ENCODE peak calls at places on chromosome 17, in seven cellular contexts. One of them, this sample, is unnamed.

GRCh38 chr17:42153919-42154491 is 784 bp downstream of the RAB5C start:
- DNase-seq in SK-N-SH: no peak
- DNase-seq in HepG2: peak
- DNase-seq in H1: no peak
- DNase-seq in GM12878: no peak
- DNase-seq in K562: peak
- DNase-seq in GM12892: no peak
- DNase-seq in this sample: no peak

GRCh38 chr17:47733047-47733413 is at the start of gene TBX21:
- DNase-seq in HepG2: peak
- DNase-seq in GM12892: peak
- DNase-seq in K562: peak
- DNase-seq in H1: peak
- DNase-seq in SK-N-SH: peak
- DNase-seq in GM12878: no peak
- DNase-seq in this sample: peak

GRCh38 chr17:63772801-63773271 is 561 bp downstream of the CCDC47 start:
- DNase-seq in K562: peak
- DNase-seq in HepG2: peak
- DNase-seq in H1: no peak
- DNase-seq in GM12878: no peak
- DNase-seq in SK-N-SH: peak
- DNase-seq in GM12892: no peak
- DNase-seq in this sample: no peak

GRCh38 chr17:38704645-38705522 is at the start of gene MLLT6:
- DNase-seq in H1: no peak
- DNase-seq in K562: peak
- DNase-seq in GM12878: no peak
- DNase-seq in HepG2: peak
- DNase-seq in GM12892: peak
- DNase-seq in SK-N-SH: peak
- DNase-seq in this sample: no peak

GRCh38 chr17:35051183-35051578 is 12.3 kb downstream of the RFFL start:
- DNase-seq in HepG2: peak
- DNase-seq in GM12878: no peak
- DNase-seq in GM12892: no peak
- DNase-seq in H1: no peak
- DNase-seq in K562: peak
- DNase-seq in SK-N-SH: no peak
- DNase-seq in this sample: peak

GRCh38 chr17:48505788-48506187 is 25.0 kb downstream of the HOXB1 start:
- DNase-seq in K562: peak
- DNase-seq in H1: no peak
- DNase-seq in GM12892: no peak
- DNase-seq in GM12878: peak
- DNase-seq in HepG2: peak
- DNase-seq in SK-N-SH: no peak
- DNase-seq in this sample: no peak

GRCh38 chr17:66964930-66965800 is 658 bp downstream of the CACNG4 start:
- DNase-seq in GM12878: no peak
- DNase-seq in HepG2: no peak
- DNase-seq in GM12892: no peak
- DNase-seq in H1: peak
- DNase-seq in SK-N-SH: peak
- DNase-seq in K562: no peak
- DNase-seq in this sample: peak

GRCh38 chr17:19361326-19361725 is 1.2 kb downstream of the B9D1 start:
- DNase-seq in K562: peak
- DNase-seq in HepG2: no peak
- DNase-seq in H1: no peak
- DNase-seq in SK-N-SH: no peak
- DNase-seq in GM12892: no peak
- DNase-seq in GM12878: no peak
- DNase-seq in this sample: no peak

GRCh38 chr17:61488878-61489718 is 36.9 kb downstream of the TBX4 start:
- DNase-seq in H1: no peak
- DNase-seq in K562: no peak
- DNase-seq in GM12892: no peak
- DNase-seq in GM12878: no peak
- DNase-seq in SK-N-SH: no peak
- DNase-seq in HepG2: peak
- DNase-seq in this sample: no peak

GRCh38 chr17:4945176-4945943 is 3.0 kb downstream of the PFN1 start:
- DNase-seq in HepG2: peak
- DNase-seq in GM12878: peak
- DNase-seq in H1: peak
- DNase-seq in SK-N-SH: no peak
- DNase-seq in GM12892: no peak
- DNase-seq in K562: peak
- DNase-seq in this sample: no peak

GRCh38 chr17:70525976-70526375 is 356.6 kb downstream of the KCNJ2 start:
- DNase-seq in HepG2: no peak
- DNase-seq in K562: no peak
- DNase-seq in H1: no peak
- DNase-seq in GM12878: no peak
- DNase-seq in GM12892: no peak
- DNase-seq in SK-N-SH: no peak
- DNase-seq in this sample: no peak

GRCh38 chr17:64534187-64534586 is 27.4 kb downstream of the CEP95 start:
- DNase-seq in K562: no peak
- DNase-seq in HepG2: no peak
- DNase-seq in H1: no peak
- DNase-seq in GM12892: no peak
- DNase-seq in SK-N-SH: no peak
- DNase-seq in GM12878: no peak
- DNase-seq in this sample: no peak

GRCh38 chr17:55785181-55785580 is 34.3 kb downstream of the PCTP start:
- DNase-seq in SK-N-SH: no peak
- DNase-seq in GM12892: no peak
- DNase-seq in GM12878: no peak
- DNase-seq in H1: no peak
- DNase-seq in K562: peak
- DNase-seq in HepG2: no peak
- DNase-seq in this sample: no peak

GRCh38 chr17:4230142-4230541 is 33.6 kb downstream of the ANKFY1 start:
- DNase-seq in GM12892: no peak
- DNase-seq in HepG2: no peak
- DNase-seq in GM12878: no peak
- DNase-seq in K562: no peak
- DNase-seq in H1: no peak
- DNase-seq in SK-N-SH: no peak
- DNase-seq in this sample: no peak

GRCh38 chr17:2369039-2369438 is 31.7 kb downstream of the SGSM2 start:
- DNase-seq in HepG2: no peak
- DNase-seq in SK-N-SH: no peak
- DNase-seq in K562: no peak
- DNase-seq in GM12878: no peak
- DNase-seq in GM12892: no peak
- DNase-seq in H1: no peak
- DNase-seq in this sample: no peak

GRCh38 chr17:2370211-2370589 is 30.7 kb downstream of the MNT start:
- DNase-seq in GM12892: no peak
- DNase-seq in SK-N-SH: no peak
- DNase-seq in H1: no peak
- DNase-seq in HepG2: no peak
- DNase-seq in K562: no peak
- DNase-seq in GM12878: no peak
- DNase-seq in this sample: no peak

GRCh38 chr17:2371183-2372130 is 29.4 kb downstream of the MNT start:
- DNase-seq in H1: no peak
- DNase-seq in GM12892: no peak
- DNase-seq in HepG2: no peak
- DNase-seq in SK-N-SH: peak
- DNase-seq in GM12878: no peak
- DNase-seq in K562: no peak
- DNase-seq in this sample: no peak

GRCh38 chr17:2368383-2368782 is 31.1 kb downstream of the SGSM2 start:
- DNase-seq in GM12892: no peak
- DNase-seq in GM12878: no peak
- DNase-seq in K562: no peak
- DNase-seq in HepG2: no peak
- DNase-seq in H1: no peak
- DNase-seq in SK-N-SH: peak
- DNase-seq in this sample: no peak

DNA sequence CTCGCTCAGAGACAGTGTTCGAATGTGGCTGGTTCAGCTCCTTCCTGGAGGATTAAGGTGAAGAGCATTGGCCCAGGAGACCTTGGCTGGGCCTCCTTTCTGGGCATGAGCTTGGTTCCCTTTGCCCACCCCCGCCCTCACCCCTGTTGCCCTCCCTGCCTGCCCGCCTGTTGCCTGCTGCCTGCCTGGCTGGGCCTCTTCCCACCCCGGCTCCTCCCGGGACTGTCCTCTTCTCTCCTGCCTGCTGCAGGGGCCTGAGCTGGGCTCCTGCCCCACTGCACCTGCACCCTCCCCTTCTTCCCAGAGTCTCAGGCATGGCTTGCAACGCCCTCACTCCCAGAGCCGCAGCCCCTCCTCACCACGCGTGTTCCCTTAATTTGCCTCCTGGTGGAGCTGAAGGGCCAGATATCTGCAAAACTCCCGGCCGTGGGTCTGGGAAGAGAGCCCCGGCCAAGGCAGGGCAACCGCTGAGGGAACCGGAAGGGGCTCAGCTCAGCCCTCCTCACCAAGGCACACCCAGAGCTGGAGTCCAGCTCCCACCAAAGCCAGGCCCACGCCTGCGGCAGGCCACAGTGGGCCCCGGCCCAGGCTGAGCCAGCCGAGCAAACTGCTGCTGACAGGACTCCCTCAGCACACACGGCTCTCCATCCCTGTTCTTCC is 31.2 kb downstream of the MNT start:
- DNase-seq in K562: peak
- DNase-seq in SK-N-SH: peak
- DNase-seq in GM12878: no peak
- DNase-seq in H1: peak
- DNase-seq in HepG2: no peak
- DNase-seq in GM12892: no peak
- DNase-seq in this sample: no peak
- TF ChIP-seq TAF1 in K562: no peak
- TF ChIP-seq TAF1 in SK-N-SH: no peak
- TF ChIP-seq TAF1 in GM12878: no peak
- TF ChIP-seq TAF1 in H1: no peak
- TF ChIP-seq TAF1 in HepG2: no peak
- TF ChIP-seq TAF1 in GM12892: no peak
- TF ChIP-seq TAF1 in this sample: no peak

GRCh38 chr17:43528988-43529814 is 16.9 kb downstream of the ETV4 start:
- DNase-seq in GM12878: no peak
- DNase-seq in SK-N-SH: no peak
- DNase-seq in K562: no peak
- DNase-seq in HepG2: no peak
- DNase-seq in GM12892: no peak
- DNase-seq in H1: no peak
- DNase-seq in this sample: no peak

GRCh38 chr17:43530303-43531081 is 15.6 kb downstream of the ETV4 start:
- DNase-seq in K562: peak
- DNase-seq in GM12892: no peak
- DNase-seq in SK-N-SH: no peak
- DNase-seq in HepG2: peak
- DNase-seq in H1: peak
- DNase-seq in GM12878: no peak
- DNase-seq in this sample: no peak

GRCh38 chr17:43526886-43527648 is 19.1 kb downstream of the ETV4 start:
- DNase-seq in HepG2: no peak
- DNase-seq in H1: no peak
- DNase-seq in GM12878: no peak
- DNase-seq in K562: no peak
- DNase-seq in SK-N-SH: no peak
- DNase-seq in GM12892: no peak
- DNase-seq in this sample: no peak

GRCh38 chr17:43529977-43530302 is 16.2 kb downstream of the ETV4 start:
- DNase-seq in GM12892: no peak
- DNase-seq in GM12878: no peak
- DNase-seq in K562: no peak
- DNase-seq in SK-N-SH: no peak
- DNase-seq in H1: no peak
- DNase-seq in HepG2: no peak
- DNase-seq in this sample: no peak

GRCh38 chr17:43528319-43528987 is 17.7 kb downstream of the ETV4 start:
- DNase-seq in SK-N-SH: no peak
- DNase-seq in HepG2: peak
- DNase-seq in GM12878: no peak
- DNase-seq in K562: peak
- DNase-seq in H1: no peak
- DNase-seq in GM12892: no peak
- DNase-seq in this sample: no peak
- TF ChIP-seq TAF1 in SK-N-SH: no peak
- TF ChIP-seq TAF1 in HepG2: peak
- TF ChIP-seq TAF1 in GM12878: no peak
- TF ChIP-seq TAF1 in K562: no peak
- TF ChIP-seq TAF1 in H1: no peak
- TF ChIP-seq TAF1 in GM12892: no peak
- TF ChIP-seq TAF1 in this sample: no peak

GRCh38 chr17:50630524-50631194 is 4.0 kb upstream of the ABCC3 start:
- DNase-seq in GM12878: no peak
- DNase-seq in SK-N-SH: peak
- DNase-seq in K562: no peak
- DNase-seq in GM12892: peak
- DNase-seq in HepG2: peak
- DNase-seq in H1: peak
- DNase-seq in this sample: peak
- TF ChIP-seq TAF1 in GM12878: no peak
- TF ChIP-seq TAF1 in SK-N-SH: no peak
- TF ChIP-seq TAF1 in K562: no peak
- TF ChIP-seq TAF1 in GM12892: no peak
- TF ChIP-seq TAF1 in HepG2: no peak
- TF ChIP-seq TAF1 in H1: no peak
- TF ChIP-seq TAF1 in this sample: no peak

DNA sequence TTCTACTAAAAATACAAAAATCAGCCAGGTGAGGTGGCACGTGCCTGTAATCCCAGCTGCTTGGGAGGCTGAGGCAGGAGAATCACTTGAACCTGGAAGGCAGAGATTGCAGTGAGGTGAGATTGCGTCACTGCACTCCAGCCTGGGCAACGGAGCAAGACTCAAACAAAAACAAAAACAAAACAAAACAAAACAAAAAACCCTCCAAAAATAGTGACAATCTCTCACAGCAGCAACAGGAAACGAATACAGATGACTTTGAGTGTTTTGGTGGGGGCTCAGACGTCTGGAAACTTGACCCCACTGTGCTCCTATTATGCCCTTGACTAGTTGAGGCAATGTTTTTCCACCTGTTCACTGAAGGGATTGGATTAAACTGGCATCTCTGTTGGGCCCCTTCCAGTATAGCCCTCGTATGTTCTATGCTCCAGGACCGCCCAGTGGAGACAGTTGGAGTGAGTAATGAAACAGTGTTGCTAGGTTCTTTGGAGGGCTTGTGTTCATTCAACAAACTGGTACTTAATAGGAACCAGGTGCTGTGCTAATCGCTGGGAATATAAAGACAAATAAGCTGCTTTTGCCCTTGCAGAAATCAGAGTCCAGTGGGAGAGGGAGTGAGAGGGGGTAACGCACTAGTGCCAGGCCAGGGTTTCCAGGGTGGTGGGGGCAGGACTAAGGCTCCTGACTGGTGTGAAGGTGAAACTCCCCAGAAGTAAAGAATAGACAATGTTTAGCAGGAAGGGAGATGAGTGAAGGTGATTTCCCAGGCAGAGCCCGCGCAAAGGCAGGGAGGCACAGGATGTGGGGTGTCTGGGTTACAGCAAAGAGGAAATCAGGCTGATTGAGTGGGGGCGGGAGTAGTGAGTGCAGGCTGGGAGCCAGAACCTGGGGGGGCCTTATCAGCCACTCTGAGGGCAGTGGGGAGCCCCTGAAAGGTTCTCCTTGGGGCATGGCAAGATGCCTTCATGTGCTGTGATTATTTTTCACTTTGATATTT is 167.2 kb downstream of the UTP18 start:
- DNase-seq in GM12878: peak
- DNase-seq in H1: no peak
- DNase-seq in SK-N-SH: peak
- DNase-seq in HepG2: no peak
- DNase-seq in GM12892: peak
- DNase-seq in K562: no peak
- DNase-seq in this sample: peak
- TF ChIP-seq TAF1 in GM12878: no peak
- TF ChIP-seq TAF1 in H1: no peak
- TF ChIP-seq TAF1 in SK-N-SH: no peak
- TF ChIP-seq TAF1 in HepG2: no peak
- TF ChIP-seq TAF1 in GM12892: no peak
- TF ChIP-seq TAF1 in K562: no peak
- TF ChIP-seq TAF1 in this sample: no peak